ENCODE peak calls at places on chromosomes 5 and 9, in seven cellular contexts. L is effector memory CD4-positive, alpha-beta T cell; F is left ventricle myocardium inferior; R is psoas muscle; K is upper lobe of right lung; X is Karpas-422; I is tibial artery. C is an unnamed sample. For H3K36me3, the result is how much of the 10 kb centered on the place peaks cover.

GRCh38 chr5:168736201-168736940 is 157.2 kb upstream of the PANK3 start:
- DNase-seq in L (no peak), F (no peak), R (no peak), K (no peak), X (no peak), I (no peak), C (peak)

GRCh38 chr9:83147487-83148149 is 84.7 kb upstream of the RASEF start:
- DNase-seq in L (no peak), F (no peak), R (no peak), K (no peak), X (no peak), I (no peak), C (no peak)

GRCh38 chr9:95104966-95105365 is 212.5 kb downstream of the FANCC start:
- DNase-seq in L (no peak), F (no peak), R (peak), K (no peak), X (no peak), I (no peak), C (no peak)

GRCh38 chr9:95641591-95641990 is 124.8 kb upstream of the PTCH1 start:
- DNase-seq in L (no peak), F (no peak), R (no peak), K (no peak), X (no peak), I (no peak), C (no peak)

GRCh38 chr9:17653947-17654346 is 75.1 kb downstream of the SH3GL2 start:
- DNase-seq in L (no peak), F (no peak), R (no peak), K (no peak), X (no peak), I (no peak), C (no peak)

GRCh38 chr9:6305954-6306563 is 22.1 kb upstream of the TPD52L3 start:
- DNase-seq in L (no peak), F (no peak), R (no peak), K (no peak), X (peak), I (no peak), C (no peak)

GRCh38 chr9:110160163-110160562 is 47.8 kb downstream of the C9orf152 start:
- DNase-seq in L (no peak), F (no peak), R (no peak), K (no peak), X (no peak), I (no peak), C (no peak)

GRCh38 chr5:154138701-154139100 is 51.8 kb upstream of the GALNT10 start:
- DNase-seq in L (no peak), F (peak), R (no peak), K (no peak), X (no peak), I (no peak), C (no peak)

GRCh38 chr9:79652598-79652997 is 80.8 kb downstream of the TLE4 start:
- DNase-seq in L (no peak), F (no peak), R (no peak), K (no peak), X (no peak), I (no peak), C (peak)

GRCh38 chr5:107486489-107486888 is 184.2 kb downstream of the EFNA5 start:
- DNase-seq in L (no peak), F (no peak), R (no peak), K (no peak), X (no peak), I (no peak), C (no peak)

GRCh38 chr5:176700239-176700847 is 53.1 kb downstream of the TSPAN17 start:
- DNase-seq in L (no peak), F (no peak), R (no peak), K (no peak), X (no peak), I (no peak), C (no peak)

GRCh38 chr9:15977438-15977837 is 424.6 kb downstream of the CCDC171 start:
- DNase-seq in L (no peak), F (no peak), R (no peak), K (no peak), X (no peak), I (no peak), C (no peak)

GRCh38 chr5:40291338-40291737 is 388.4 kb upstream of the PTGER4 start:
- DNase-seq in L (no peak), F (no peak), R (no peak), K (no peak), X (no peak), I (no peak), C (no peak)

GRCh38 chr5:116130471-116130870 is 45.6 kb downstream of the COMMD10 start:
- DNase-seq in L (no peak), F (no peak), R (no peak), K (no peak), X (no peak), I (no peak), C (peak)

GRCh38 chr5:121273818-121274433 is 577.8 kb upstream of the FTMT start:
- DNase-seq in L (no peak), F (no peak), R (no peak), K (no peak), X (no peak), I (no peak), C (peak)

DNA sequence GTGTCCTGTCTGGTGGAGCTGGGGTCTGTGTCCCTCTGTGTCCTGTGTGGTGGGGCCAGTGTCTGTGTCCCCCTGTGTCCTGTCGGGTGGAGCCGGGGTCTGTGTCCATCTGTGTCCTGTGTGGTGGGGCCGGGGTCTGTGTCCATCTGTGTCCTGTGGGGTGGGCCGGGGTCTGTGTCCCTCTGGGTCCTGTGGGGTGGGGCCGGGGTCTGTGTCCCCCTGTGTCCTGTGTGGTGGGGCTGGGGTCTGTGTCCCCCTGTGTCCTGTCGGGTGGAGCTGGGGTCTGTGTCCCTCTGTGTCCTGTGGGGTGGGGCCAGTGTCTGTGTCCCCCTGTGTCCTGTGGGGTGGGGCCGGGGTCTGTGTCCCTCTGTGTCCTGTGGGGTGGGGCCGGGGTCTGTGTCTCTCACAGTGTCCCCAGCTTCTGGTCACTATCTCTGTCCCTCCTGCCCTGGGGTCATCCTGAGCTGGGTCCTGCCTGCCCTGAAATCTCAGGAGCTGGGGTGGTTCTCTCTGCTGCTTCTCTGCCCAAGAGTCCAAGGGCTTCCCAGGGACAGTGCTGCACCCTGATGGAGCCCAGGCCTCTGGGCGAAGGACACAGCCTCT is 131.2 kb downstream of the RXRA start:
- DNase-seq in L (no peak), F (no peak), R (no peak), K (no peak), X (no peak), I (no peak), C (no peak)
- H3K27ac ChIP-seq in L (peak), F (peak), R (no peak), K (no peak), X (no peak), I (peak), C (peak)

DNA sequence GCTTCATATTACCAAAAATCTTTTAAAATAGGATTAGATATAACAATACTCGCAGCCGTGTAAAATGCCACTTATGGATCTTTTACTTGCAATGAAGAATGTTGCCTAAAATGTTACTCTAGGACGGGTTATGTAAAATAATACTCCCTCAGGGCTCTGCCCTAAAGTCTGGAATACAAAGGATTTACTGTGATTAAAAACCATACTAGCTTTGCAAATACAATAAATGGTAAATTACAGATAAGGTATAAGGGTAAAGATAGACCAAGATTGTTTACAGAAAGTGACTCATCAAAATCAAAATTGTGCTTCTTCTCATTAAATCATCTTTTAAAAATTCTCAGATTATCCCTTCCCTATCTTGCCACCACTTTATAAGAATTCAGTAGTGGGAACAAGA is 163.6 kb downstream of the MEF2C start:
- DNase-seq in L (no peak), F (no peak), R (no peak), K (no peak), X (no peak), I (no peak), C (no peak)
- H3K36me3 ChIP-seq in L (under half), F (half or more), R (half or more), K (under half), X (half or more), I (half or more), C (under half)

GRCh38 chr9:113919825-113920224 is 43.7 kb downstream of the ZNF618 start:
- DNase-seq in L (no peak), F (no peak), R (no peak), K (no peak), X (no peak), I (no peak), C (no peak)

GRCh38 chr9:113919422-113919821 is 43.3 kb downstream of the ZNF618 start:
- DNase-seq in L (no peak), F (no peak), R (peak), K (no peak), X (no peak), I (no peak), C (peak)

GRCh38 chr9:113921366-113921765 is 45.3 kb downstream of the ZNF618 start:
- DNase-seq in L (no peak), F (no peak), R (no peak), K (no peak), X (no peak), I (no peak), C (peak)

GRCh38 chr9:113922160-113922559 is 46.1 kb downstream of the ZNF618 start:
- DNase-seq in L (no peak), F (no peak), R (no peak), K (no peak), X (no peak), I (no peak), C (peak)

GRCh38 chr9:113920872-113921271 is 44.8 kb downstream of the ZNF618 start:
- DNase-seq in L (no peak), F (no peak), R (no peak), K (no peak), X (no peak), I (no peak), C (no peak)
- H3K27ac ChIP-seq in L (no peak), F (peak), R (no peak), K (no peak), X (no peak), I (no peak), C (no peak)

DNA sequence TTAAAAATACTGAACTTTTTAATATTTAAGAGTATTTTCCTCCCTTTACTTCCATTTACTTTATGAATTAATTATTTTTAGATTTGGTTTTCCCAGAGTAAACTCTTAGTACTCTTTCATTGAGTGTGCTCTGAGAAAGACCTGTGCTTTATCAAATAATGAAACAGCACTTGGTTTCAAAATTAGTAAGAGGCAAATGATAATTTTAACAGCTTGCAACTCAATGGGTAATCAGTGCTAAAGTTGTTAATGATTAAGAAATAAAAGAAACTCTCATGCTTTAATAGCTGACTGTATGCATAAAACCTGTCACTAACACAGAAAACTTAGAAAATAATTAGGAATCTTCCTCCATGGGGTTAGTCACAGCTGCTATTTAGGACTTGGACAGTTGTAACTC is 244.4 kb downstream of the RFX3 start:
- DNase-seq in L (no peak), F (no peak), R (no peak), K (no peak), X (no peak), I (no peak), C (no peak)
- H3K36me3 ChIP-seq in L (under half), F (under half), R (under half), K (under half), X (under half), I (under half), C (under half)

DNA sequence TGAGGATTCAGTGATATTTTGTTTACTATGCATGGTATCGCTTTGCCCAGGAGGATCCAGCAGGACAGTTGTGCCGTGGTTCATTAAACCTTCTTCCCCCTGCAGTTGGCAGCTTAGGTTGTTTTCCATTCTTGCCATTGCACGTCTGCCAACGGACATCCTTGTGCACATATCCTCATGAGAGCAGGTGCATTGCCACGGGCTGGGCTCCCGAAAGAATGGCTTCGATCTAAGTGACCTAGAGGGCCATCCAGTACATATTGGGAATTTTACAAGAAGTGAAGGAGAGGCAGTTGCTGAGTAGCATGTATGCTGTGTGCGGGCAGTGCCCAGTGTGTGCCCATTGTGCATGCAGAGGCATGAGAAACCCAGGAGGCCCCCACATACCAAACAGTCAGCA is 22.1 kb downstream of the HRH2 start:
- DNase-seq in L (no peak), F (no peak), R (peak), K (no peak), X (no peak), I (no peak), C (no peak)
- H3K27ac ChIP-seq in L (no peak), F (peak), R (no peak), K (no peak), X (no peak), I (no peak), C (no peak)

GRCh38 chr9:36980148-36980974 is 53.7 kb downstream of the PAX5 start:
- DNase-seq in L (no peak), F (no peak), R (no peak), K (peak), X (peak), I (no peak), C (no peak)
- H3K36me3 ChIP-seq in L (under half), F (under half), R (under half), K (under half), X (under half), I (under half), C (under half)

GRCh38 chr5:78632467-78632866 is 16.1 kb downstream of the LHFPL2 start:
- DNase-seq in L (no peak), F (no peak), R (no peak), K (no peak), X (no peak), I (no peak), C (no peak)

GRCh38 chr5:78633710-78634109 is 14.9 kb downstream of the LHFPL2 start:
- DNase-seq in L (no peak), F (no peak), R (no peak), K (no peak), X (no peak), I (no peak), C (no peak)

GRCh38 chr5:78631931-78632330 is 16.6 kb downstream of the LHFPL2 start:
- DNase-seq in L (no peak), F (no peak), R (no peak), K (no peak), X (no peak), I (no peak), C (no peak)

GRCh38 chr5:78636682-78637081 is 11.9 kb downstream of the LHFPL2 start:
- DNase-seq in L (no peak), F (no peak), R (no peak), K (no peak), X (no peak), I (no peak), C (no peak)

GRCh38 chr5:78634634-78635033 is 13.9 kb downstream of the LHFPL2 start:
- DNase-seq in L (no peak), F (no peak), R (no peak), K (no peak), X (no peak), I (no peak), C (no peak)
- H3K27ac ChIP-seq in L (no peak), F (no peak), R (no peak), K (no peak), X (no peak), I (no peak), C (no peak)

DNA sequence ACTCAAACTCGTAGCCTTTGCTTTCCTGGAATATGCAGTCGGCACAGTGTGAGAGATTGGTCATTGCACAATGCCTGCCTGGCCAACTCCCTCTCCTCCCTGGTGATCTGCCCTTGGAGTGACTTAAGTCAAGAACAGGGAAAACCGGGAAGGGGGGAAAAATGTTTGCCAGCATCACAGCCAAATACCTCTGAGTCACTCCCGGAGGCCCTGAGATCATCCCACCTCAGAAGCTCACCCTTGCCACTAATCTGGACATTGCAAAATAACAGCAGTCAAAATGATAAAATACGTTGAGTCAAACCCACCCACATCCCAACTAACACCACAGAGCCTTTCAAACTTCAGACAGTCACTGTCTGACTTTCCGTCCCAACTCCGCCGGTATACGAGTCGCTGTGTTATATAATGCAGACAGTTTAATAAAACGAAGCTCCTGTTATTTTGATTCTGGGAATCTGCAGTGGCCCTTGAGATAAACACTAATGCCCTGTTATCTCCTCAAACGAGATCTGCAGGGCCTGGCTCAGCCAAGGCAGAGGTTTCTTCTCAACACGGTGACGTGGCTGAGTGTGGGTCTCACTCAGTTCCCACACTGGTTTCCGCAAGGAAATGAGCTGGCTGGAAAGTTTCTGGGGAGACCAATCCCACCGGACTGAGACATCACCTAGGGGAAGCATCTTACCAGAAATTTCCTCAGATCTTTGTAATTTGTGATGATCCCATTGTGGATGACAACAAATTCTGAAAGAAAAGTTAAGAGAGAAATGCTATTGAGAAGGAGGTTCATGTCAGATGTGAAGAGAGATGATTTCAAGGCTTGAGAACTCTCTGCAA is 22.1 kb downstream of the GFPT2 start:
- DNase-seq in L (no peak), F (peak), R (peak), K (no peak), X (no peak), I (peak), C (peak)
- H3K36me3 ChIP-seq in L (under half), F (under half), R (under half), K (under half), X (under half), I (under half), C (half or more)

GRCh38 chr9:134551657-134552348 is 89.8 kb upstream of the COL5A1 start:
- DNase-seq in L (no peak), F (peak), R (peak), K (no peak), X (no peak), I (peak), C (peak)

GRCh38 chr9:134552349-134552990 is 89.1 kb upstream of the COL5A1 start:
- DNase-seq in L (no peak), F (peak), R (peak), K (peak), X (no peak), I (no peak), C (no peak)

GRCh38 chr9:134550584-134550983 is 91.0 kb upstream of the COL5A1 start:
- DNase-seq in L (no peak), F (no peak), R (peak), K (no peak), X (no peak), I (no peak), C (no peak)

GRCh38 chr9:134549336-134549735 is 92.3 kb upstream of the COL5A1 start:
- DNase-seq in L (no peak), F (peak), R (peak), K (peak), X (no peak), I (no peak), C (no peak)

GRCh38 chr9:134551176-134551575 is 90.4 kb upstream of the COL5A1 start:
- DNase-seq in L (no peak), F (peak), R (peak), K (no peak), X (no peak), I (no peak), C (no peak)
- H3K27ac ChIP-seq in L (no peak), F (no peak), R (no peak), K (no peak), X (no peak), I (no peak), C (peak)

GRCh38 chr5:151125421-151125820 is 32.2 kb downstream of the ANXA6 start:
- DNase-seq in L (no peak), F (no peak), R (no peak), K (no peak), X (peak), I (no peak), C (no peak)
- H3K36me3 ChIP-seq in L (half or more), F (half or more), R (half or more), K (half or more), X (half or more), I (half or more), C (half or more)